ENCODE peak calls at places on chromosomes 7 and 10, in five cellular contexts. L is OCI-LY7, M is tibial artery, Q is upper lobe of right lung, I is Peyer's patch. X is an unnamed sample.
A peak's percentile ranks its signal among the peaks of the same experiment; 100 is the strongest.

GRCh38 chr10:79413196-79413595 is 32.2 kb downstream of the ZCCHC24 start:
- DNase-seq in M (peak; percentile 67), I (no peak), Q (no peak), L (no peak), X (no peak)

GRCh38 chr10:78290131-78290750 is 256.6 kb downstream of the RPS24 start:
- DNase-seq in Q (peak; percentile 46), I (no peak), L (no peak), M (no peak), X (no peak)

GRCh38 chr7:66303454-66304160 is 98.5 kb downstream of the TPST1 start:
- DNase-seq in I (no peak), M (no peak), L (no peak), Q (no peak), X (no peak)

GRCh38 chr10:84269773-84270172 is 24.9 kb downstream of the RGR start:
- DNase-seq in M (no peak), L (no peak), I (no peak), Q (no peak), X (no peak)

GRCh38 chr10:33139191-33139646 is 181.2 kb upstream of the ITGB1 start:
- DNase-seq in I (no peak), L (peak; percentile 67), Q (no peak), M (no peak), X (no peak)

GRCh38 chr7:133253522-133253882 is 624 bp downstream of the EXOC4 start:
- DNase-seq in M (no peak), Q (no peak), L (peak; percentile 42), I (no peak), X (no peak)

GRCh38 chr10:123913688-123914268 is 22.2 kb upstream of the CPXM2 start:
- DNase-seq in I (no peak), Q (no peak), L (peak; percentile 22), M (peak; percentile 77), X (no peak)

GRCh38 chr7:155758348-155758747 is 53.9 kb downstream of the SHH start:
- DNase-seq in I (no peak), Q (no peak), M (no peak), L (no peak), X (no peak)

GRCh38 chr7:13989138-13989943 is at the start of gene ETV1:
- DNase-seq in I (peak; percentile 55), M (peak; percentile 82), L (no peak), Q (peak; percentile 78), X (peak; percentile 48)

GRCh38 chr10:128958881-128959690 is 508.0 kb upstream of the MGMT start:
- DNase-seq in I (no peak), Q (no peak), M (peak; percentile 46), L (no peak), X (no peak)

GRCh38 chr10:101106351-101106750 is 24.7 kb upstream of the TLX1 start:
- DNase-seq in M (no peak), I (no peak), Q (no peak), L (no peak), X (no peak)

GRCh38 chr7:50795253-50795652 is 12.6 kb upstream of the GRB10 start:
- DNase-seq in L (no peak), Q (no peak), M (no peak), I (no peak), X (no peak)

GRCh38 chr7:38027884-38028455 is 107.5 kb downstream of the EPDR1 start:
- DNase-seq in Q (no peak), M (no peak), I (no peak), L (no peak), X (no peak)

GRCh38 chr7:44275829-44276570 is 49.4 kb downstream of the CAMK2B start:
- DNase-seq in I (no peak), M (peak; percentile 48), Q (peak; percentile 48), L (no peak), X (peak; percentile 19)

DNA sequence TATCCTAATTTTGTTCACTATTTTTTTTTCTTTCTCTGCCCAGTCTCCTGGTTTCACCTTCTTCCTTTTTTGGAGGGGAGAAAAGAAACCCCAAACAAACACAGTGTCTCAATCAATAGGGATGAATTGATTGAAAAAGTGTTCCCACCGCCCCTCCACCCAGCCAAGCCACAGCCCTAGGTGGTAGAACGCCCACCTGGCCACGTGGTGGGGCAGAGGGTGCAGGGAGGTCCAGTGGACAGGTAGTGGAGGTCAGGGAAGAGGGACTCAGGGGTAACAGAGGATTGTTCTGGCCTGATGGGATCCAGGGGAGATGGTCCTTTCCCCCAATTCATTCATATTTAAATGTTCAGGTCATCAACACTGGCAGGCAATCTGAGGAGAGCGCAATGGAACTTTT is 1.8 kb downstream of the INHBA start:
- DNase-seq in Q (no peak), I (no peak), M (no peak), L (no peak), X (no peak)
- H3K4me3 ChIP-seq in Q (peak overlapping the region; percentile 30), I (no peak overlapping the region), M (peak overlapping the region; percentile 72), L (no peak overlapping the region), X (no peak overlapping the region)

GRCh38 chr7:47653550-47654351 is 71.8 kb upstream of the TNS3 start:
- DNase-seq in L (no peak), I (no peak), Q (no peak), M (no peak), X (no peak)

GRCh38 chr7:47654672-47655340 is 72.9 kb upstream of the TNS3 start:
- DNase-seq in I (no peak), L (no peak), Q (peak; percentile 70), M (no peak), X (no peak)

GRCh38 chr7:47649901-47650300 is 68.0 kb upstream of the TNS3 start:
- DNase-seq in L (no peak), I (no peak), Q (no peak), M (no peak), X (no peak)

GRCh38 chr7:47651355-47652317 is 69.7 kb upstream of the TNS3 start:
- DNase-seq in M (peak; percentile 83), Q (no peak), L (no peak), I (no peak), X (peak; percentile 61)

GRCh38 chr7:47652591-47652990 is 70.7 kb upstream of the TNS3 start:
- DNase-seq in L (no peak), M (no peak), I (no peak), Q (no peak), X (no peak)
- H3K4me1 ChIP-seq in L (peaks cover 5% of the 10 kb centered on the region), M (peaks cover 23% of the 10 kb centered on the region), I (no peaks in the 10 kb centered on the region), Q (peaks cover 7% of the 10 kb centered on the region), X (peaks cover 42% of the 10 kb centered on the region)

DNA sequence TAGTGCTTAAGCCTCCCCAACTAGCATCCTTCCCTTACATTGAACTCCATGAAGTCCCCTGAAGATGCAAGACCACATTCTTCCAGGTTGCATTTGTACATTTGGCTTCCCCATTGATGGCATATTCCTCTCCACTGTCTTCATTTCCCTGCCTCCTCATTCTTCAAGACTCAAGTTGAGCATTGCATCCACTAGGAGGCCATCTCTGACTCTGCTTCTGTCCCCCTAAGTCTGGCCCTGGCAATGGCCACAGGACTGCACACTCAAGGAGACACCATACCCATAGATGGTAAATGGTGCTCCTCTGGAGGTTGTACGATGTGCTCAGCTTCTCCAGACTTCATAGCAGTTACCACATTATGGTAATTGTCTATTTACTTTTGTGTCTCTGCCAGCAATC is 112.5 kb downstream of the PTPRZ1 start:
- DNase-seq in M (no peak), L (no peak), Q (no peak), I (no peak), X (no peak)
- TF ChIP-seq CTCF in M (no peak), L (no peak), Q (no peak), I (no peak), X (no peak)

DNA sequence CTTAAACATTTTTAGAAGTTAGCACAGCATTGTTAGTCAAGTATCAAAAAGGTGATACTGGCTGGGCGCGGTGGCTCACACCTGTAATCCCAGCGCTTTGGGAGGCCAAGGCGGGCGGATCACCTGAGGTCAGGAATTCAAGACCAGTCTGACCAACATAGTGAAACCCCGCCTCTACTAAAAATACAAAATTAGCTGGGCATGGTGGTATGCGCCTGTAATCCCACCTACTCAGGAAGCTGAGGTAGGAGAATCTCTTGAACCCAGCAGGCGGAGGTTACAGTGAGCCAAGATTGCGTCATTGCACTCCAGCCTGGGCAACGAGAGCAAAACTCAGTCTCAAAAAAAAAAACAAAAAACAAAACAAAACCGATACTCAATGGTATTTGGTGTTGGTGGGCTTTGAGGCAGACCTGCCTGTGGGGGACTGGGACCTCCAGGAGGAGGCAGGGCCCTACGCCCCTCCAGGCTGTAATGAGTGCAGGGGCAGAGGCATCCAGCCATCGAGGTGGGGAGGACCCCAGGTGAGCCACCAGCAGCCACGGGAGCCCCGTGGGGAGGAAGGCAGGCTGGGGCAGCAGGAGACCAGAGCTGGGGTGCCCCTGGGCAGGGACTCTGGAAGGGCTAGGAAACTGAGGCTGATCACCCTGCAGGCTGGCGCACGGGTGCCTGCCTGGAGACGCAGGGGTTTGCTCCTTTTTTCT is 149.9 kb downstream of the PRKAG2 start:
- DNase-seq in L (no peak), M (no peak), I (no peak), Q (no peak), X (no peak)
- H3K4me3 ChIP-seq in L (no peak overlapping the region), M (no peak overlapping the region), I (no peak overlapping the region), Q (no peak overlapping the region), X (no peak overlapping the region)

GRCh38 chr10:61847087-61847486 is 54.4 kb upstream of the ARID5B start:
- DNase-seq in I (no peak), M (no peak), L (no peak), Q (no peak), X (no peak)
- H3K4me1 ChIP-seq in I (no peaks in the 10 kb centered on the region), M (no peaks in the 10 kb centered on the region), L (no peaks in the 10 kb centered on the region), Q (no peaks in the 10 kb centered on the region), X (peaks cover 69% of the 10 kb centered on the region)

DNA sequence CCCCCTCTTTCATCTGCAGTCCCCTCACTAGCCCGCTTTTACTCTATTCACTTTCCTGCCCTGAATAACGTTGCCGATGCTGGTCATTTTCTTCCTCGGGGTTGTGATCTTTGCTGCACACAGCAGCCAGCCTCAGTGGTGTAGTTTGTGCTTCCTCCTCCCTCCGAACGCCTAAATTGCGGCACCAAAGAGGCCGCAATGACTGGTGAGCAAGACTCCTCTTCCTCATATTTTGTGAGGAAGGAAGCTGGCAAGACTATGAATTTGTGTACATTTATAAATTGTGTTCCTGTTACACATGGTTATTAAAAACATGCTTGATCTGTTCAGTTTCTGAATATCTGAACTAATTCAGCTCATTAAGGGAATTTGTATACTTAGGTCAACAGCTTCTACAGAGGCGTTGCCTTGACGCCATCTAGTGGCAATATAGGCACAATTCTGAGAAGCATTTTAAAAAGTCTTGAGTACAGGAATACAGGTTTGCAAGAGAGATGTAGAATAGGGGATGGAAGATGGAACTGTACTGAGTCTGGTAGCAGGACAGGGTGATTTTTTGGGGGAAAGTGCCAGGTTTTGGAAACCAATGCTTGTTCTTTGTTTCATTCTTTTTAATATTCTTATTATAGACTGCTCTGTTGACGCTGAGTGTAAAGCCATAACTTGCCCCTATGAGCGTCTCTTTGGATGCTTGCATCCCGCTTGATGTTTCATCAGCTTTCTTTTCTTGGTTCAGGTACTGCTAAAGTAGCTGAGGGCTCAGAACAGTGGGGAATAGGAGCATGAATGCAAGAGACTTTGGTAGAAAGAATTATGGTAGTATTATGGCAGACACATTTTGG is 4.1 kb upstream of the TAS2R5 start:
- DNase-seq in L (peak; percentile 61), Q (no peak), M (no peak), I (peak; percentile 76), X (peak; percentile 41)
- TF ChIP-seq CTCF in L (peak; percentile 94), Q (peak; percentile 78), M (no peak), I (peak; percentile 68), X (peak; percentile 74)

DNA sequence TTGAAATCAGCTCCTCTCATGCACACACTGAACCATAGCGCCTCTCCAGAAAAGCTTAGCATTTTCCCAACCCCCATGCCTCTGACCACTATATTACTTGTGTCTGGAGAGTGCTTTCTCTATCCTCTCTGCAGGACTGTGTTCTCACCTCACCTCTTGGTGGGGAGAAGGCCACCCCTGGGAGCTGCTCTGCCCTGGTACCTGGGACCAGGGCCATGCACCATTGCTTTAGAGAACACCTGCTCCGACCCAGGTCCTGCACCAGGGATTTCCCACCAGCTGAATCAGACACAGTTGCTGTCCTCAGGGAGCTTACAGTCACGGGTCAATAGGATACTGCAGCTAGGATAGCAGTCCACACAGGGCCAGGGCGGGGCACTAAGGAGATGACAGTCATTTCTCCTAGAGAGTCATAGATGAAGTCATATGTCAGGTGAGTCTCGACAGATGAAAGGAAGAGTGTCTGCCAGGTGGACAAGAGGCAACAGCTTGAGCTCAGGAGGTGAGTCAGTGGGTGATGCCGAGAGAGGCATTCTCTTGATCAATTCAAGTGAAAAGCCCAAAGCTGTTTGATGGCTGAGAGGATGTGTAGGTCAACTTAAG is 619 bp upstream of the LMTK2 start:
- DNase-seq in Q (no peak), M (no peak), L (no peak), I (peak; percentile 85), X (no peak)
- H3K4me3 ChIP-seq in Q (no peak overlapping the region), M (peak overlapping the region; percentile 92), L (peak overlapping the region; percentile 99), I (no peak overlapping the region), X (no peak overlapping the region)